ENCODE peak calls at places on chromosome 21, in seven cellular contexts. T, V, Q, A, W, N and H are unnamed samples.
A peak's percentile ranks its signal among the peaks of the same experiment; 100 is the strongest.

GRCh38 chr21:29218749-29219148 is 80.0 kb upstream of the BACH1 start:
- DNase-seq in V (no peak), W (no peak), A (no peak), Q (no peak), N (no peak), T (no peak), H (no peak)

GRCh38 chr21:46108827-46109226 is 10.9 kb downstream of the COL6A2 start:
- DNase-seq in Q (peak; percentile 13), A (no peak), V (no peak), W (no peak), N (no peak), T (no peak), H (peak; percentile 53)

GRCh38 chr21:21230672-21231071 is 232.5 kb downstream of the NCAM2 start:
- DNase-seq in W (no peak), N (no peak), V (no peak), T (no peak), Q (no peak), A (no peak), H (no peak)

GRCh38 chr21:39611547-39612190 is 1.1 kb upstream of the B3GALT5 start:
- DNase-seq in A (no peak), N (no peak), T (no peak), V (peak; percentile 53), Q (no peak), W (no peak), H (no peak)

GRCh38 chr21:28538987-28539622 is 453.6 kb downstream of the LTN1 start:
- DNase-seq in Q (no peak), V (no peak), N (peak; percentile 84), T (peak; percentile 70), W (no peak), A (peak; percentile 88), H (no peak)

GRCh38 chr21:46118871-46119564 is 21.1 kb downstream of the COL6A2 start:
- DNase-seq in N (no peak), A (no peak), Q (peak; percentile 20), W (peak; percentile 41), T (no peak), V (no peak), H (peak; percentile 63)

GRCh38 chr21:29656504-29657227 is 283.1 kb downstream of the GRIK1 start:
- DNase-seq in W (no peak), A (peak; percentile 91), V (no peak), T (peak; percentile 37), Q (no peak), N (peak; percentile 98), H (no peak)

GRCh38 chr21:26845066-26845749 is at the start of gene ADAMTS1:
- DNase-seq in A (peak; percentile 77), W (peak; percentile 91), Q (peak; percentile 99), T (no peak), N (peak; percentile 62), V (peak; percentile 98), H (peak; percentile 98)

GRCh38 chr21:46413365-46413696 is 45.4 kb upstream of the DIP2A start:
- DNase-seq in V (no peak), T (no peak), W (no peak), A (no peak), N (no peak), Q (no peak), H (peak; percentile 19)

GRCh38 chr21:46191257-46191685 is 7.0 kb upstream of the SPATC1L start:
- DNase-seq in V (no peak), N (peak; percentile 72), Q (peak; percentile 40), W (no peak), A (peak; percentile 66), T (no peak), H (peak; percentile 82)

GRCh38 chr21:42931560-42932235 is 6.3 kb upstream of the ERVH48-1 start:
- DNase-seq in A (no peak), Q (no peak), N (no peak), W (no peak), T (no peak), V (no peak), H (no peak)

GRCh38 chr21:46597031-46597430 is 7.9 kb downstream of the S100B start:
- DNase-seq in W (no peak), Q (no peak), A (no peak), V (no peak), T (no peak), N (no peak), H (no peak)

DNA sequence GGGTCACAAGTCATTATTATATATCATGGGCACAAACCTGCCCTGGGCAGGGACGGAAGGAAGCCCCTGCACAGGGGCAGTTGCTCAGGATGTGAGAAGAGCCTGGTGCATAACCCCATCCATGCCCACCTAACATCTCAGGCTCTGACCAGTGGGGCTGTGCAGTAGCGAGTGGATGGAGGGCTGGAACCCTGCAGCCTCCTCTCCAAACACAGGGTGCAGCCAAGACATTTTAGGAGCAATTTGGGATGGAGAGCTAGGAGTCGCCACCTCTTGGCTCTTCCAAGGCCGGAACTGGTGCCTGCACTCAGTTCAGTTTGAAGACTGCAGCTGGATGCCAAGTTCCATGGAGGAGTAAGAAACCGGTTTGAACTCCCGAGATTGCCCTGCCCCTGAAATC is 2.8 kb downstream of the MX1 start:
- DNase-seq in T (no peak), N (no peak), V (peak; percentile 31), W (peak; percentile 27), Q (no peak), A (no peak), H (no peak)
- H3K4me3 ChIP-seq in T (no peak overlapping the region), N (no peak overlapping the region), V (no peak overlapping the region), W (no peak overlapping the region), Q (no peak overlapping the region), A (no peak overlapping the region), H (no peak overlapping the region)

DNA sequence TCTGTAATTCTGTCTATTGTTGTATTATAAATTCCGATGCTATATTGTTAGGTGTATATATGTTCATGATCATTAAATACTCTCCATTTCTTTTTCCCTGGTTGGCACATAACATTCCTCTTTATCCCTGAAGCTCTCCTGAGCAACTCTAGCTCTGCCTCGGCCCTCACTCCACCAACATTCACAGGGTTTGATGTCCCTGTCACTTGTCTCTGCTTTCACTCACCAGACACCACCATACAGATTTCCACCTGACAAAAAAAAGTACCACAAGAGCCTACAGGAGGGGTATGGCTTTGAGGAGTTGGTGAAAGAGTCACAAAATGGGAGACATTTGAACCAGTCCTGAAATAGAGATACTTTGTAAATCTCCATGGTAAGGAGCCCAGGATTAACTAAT is 8.8 kb upstream of the TSPEAR start:
- DNase-seq in N (no peak), W (peak; percentile 13), T (no peak), Q (no peak), A (no peak), V (no peak), H (no peak)
- H3K27me3 ChIP-seq in N (peaks cover 34% of the 10 kb centered on the region), W (peaks cover 7% of the 10 kb centered on the region), T (peaks cover 18% of the 10 kb centered on the region), Q (no peaks in the 10 kb centered on the region), A (peaks cover 42% of the 10 kb centered on the region), V (peaks cover 16% of the 10 kb centered on the region), H (peaks cover 9% of the 10 kb centered on the region)

GRCh38 chr21:18249542-18250152 is 5.0 kb downstream of the CHODL start:
- DNase-seq in T (no peak), W (no peak), N (no peak), V (no peak), Q (no peak), A (no peak), H (no peak)
- TF ChIP-seq CTCF in T (no peak), W (no peak), N (no peak), V (no peak), Q (no peak), A (no peak), H (no peak)

GRCh38 chr21:44875341-44875740 is 1.9 kb upstream of the PTTG1IP start:
- DNase-seq in Q (no peak), A (peak; percentile 71), W (no peak), V (no peak), T (no peak), N (peak; percentile 26), H (no peak)
- H3K4me3 ChIP-seq in Q (peak overlapping the region; percentile 60), A (no peak overlapping the region), W (peak overlapping the region; percentile 71), V (peak overlapping the region; percentile 84), T (no peak overlapping the region), N (peak overlapping the region; percentile 58), H (peak overlapping the region; percentile 91)

GRCh38 chr21:33047231-33047630 is 21.5 kb downstream of the OLIG2 start:
- DNase-seq in N (peak; percentile 78), W (no peak), Q (no peak), T (no peak), A (no peak), V (no peak), H (no peak)
- H3K27me3 ChIP-seq in N (peaks cover 25% of the 10 kb centered on the region), W (peaks cover 3% of the 10 kb centered on the region), Q (no peaks in the 10 kb centered on the region), T (peaks cover 7% of the 10 kb centered on the region), A (peaks cover 16% of the 10 kb centered on the region), V (no peaks in the 10 kb centered on the region), H (peaks cover 4% of the 10 kb centered on the region)

GRCh38 chr21:34921151-34921550 is 128.0 kb downstream of the RUNX1 start:
- DNase-seq in T (no peak), W (no peak), V (no peak), Q (no peak), A (no peak), N (no peak), H (no peak)

GRCh38 chr21:34923626-34924025 is 125.5 kb downstream of the RUNX1 start:
- DNase-seq in Q (no peak), A (no peak), N (no peak), V (no peak), W (no peak), T (no peak), H (no peak)

GRCh38 chr21:34924194-34924593 is 124.9 kb downstream of the RUNX1 start:
- DNase-seq in A (no peak), T (no peak), N (no peak), W (no peak), Q (no peak), V (no peak), H (no peak)

GRCh38 chr21:34923202-34923601 is 125.9 kb downstream of the RUNX1 start:
- DNase-seq in T (no peak), V (no peak), Q (no peak), W (no peak), N (no peak), A (no peak), H (no peak)

DNA sequence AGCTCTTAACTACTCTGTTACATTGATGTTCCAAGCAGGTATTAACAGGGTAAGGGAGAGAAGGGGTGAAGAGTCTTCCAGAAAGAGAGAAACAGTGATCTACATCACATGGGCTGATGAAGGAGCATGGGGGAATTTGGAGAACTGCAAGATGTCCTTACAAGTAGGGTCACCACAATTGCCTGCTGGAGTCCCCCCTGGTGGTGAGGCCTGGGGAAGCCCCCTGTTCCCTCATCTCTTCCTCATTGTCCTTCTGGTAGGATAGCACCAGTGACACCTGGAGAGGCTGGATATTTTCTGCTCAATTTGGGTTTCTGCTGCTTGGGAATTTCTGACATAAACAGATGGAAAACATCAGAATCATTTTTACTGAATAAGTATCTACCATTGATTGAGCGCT is 126.6 kb downstream of the RUNX1 start:
- DNase-seq in V (no peak), A (no peak), Q (no peak), T (no peak), W (no peak), N (no peak), H (no peak)
- TF ChIP-seq CTCF in V (no peak), A (no peak), Q (no peak), T (no peak), W (peak; percentile 5), N (no peak), H (no peak)

DNA sequence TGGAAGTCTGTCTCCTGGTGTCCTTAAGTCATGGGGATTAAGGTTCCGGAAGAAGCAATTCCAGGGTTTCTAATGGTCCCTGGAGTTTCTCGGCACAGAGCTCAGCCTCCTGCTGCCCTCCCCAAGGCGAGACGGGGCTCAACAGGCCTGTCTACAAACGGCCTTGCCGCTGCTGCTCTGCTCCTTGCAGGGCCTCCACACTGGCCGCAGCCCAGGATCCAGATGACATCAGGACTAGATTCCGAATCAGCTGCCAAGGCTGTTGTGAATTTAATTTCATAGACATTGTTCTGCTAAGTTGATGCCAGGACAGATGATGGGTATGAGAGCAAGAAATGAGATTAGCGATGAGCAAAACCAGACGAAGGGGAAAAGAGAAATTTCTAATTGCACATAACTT is 103.6 kb upstream of the BACE2 start:
- DNase-seq in N (no peak), A (no peak), Q (no peak), V (no peak), W (no peak), T (no peak), H (no peak)
- H3K4me3 ChIP-seq in N (no peak overlapping the region), A (no peak overlapping the region), Q (no peak overlapping the region), V (no peak overlapping the region), W (no peak overlapping the region), T (no peak overlapping the region), H (no peak overlapping the region)